ENCODE peak calls at places on chromosomes 12 and 14, in four cellular contexts. One of them, this sample, is unnamed.

GRCh38 chr12:75245108-75245507 is 35.5 kb upstream of the KCNC2 start:
- DNase-seq in naive thymus-derived CD4-positive, alpha-beta T cell: no peak
- DNase-seq in mucosa of descending colon: no peak
- DNase-seq in ovary: no peak
- DNase-seq in this sample: no peak

GRCh38 chr14:54253195-54253947 is 143.4 kb upstream of the CDKN3 start:
- DNase-seq in naive thymus-derived CD4-positive, alpha-beta T cell: no peak
- DNase-seq in mucosa of descending colon: no peak
- DNase-seq in ovary: no peak
- DNase-seq in this sample: no peak

GRCh38 chr12:55696141-55696540 is 11.6 kb downstream of the ITGA7 start:
- DNase-seq in naive thymus-derived CD4-positive, alpha-beta T cell: no peak
- DNase-seq in mucosa of descending colon: peak; percentile 16
- DNase-seq in ovary: no peak
- DNase-seq in this sample: no peak

GRCh38 chr14:56889705-56890104 is 79.4 kb upstream of the OTX2 start:
- DNase-seq in naive thymus-derived CD4-positive, alpha-beta T cell: no peak
- DNase-seq in mucosa of descending colon: no peak
- DNase-seq in ovary: no peak
- DNase-seq in this sample: no peak

GRCh38 chr12:58502236-58502635 is 418.1 kb downstream of the LRIG3 start:
- DNase-seq in naive thymus-derived CD4-positive, alpha-beta T cell: no peak
- DNase-seq in mucosa of descending colon: no peak
- DNase-seq in ovary: no peak
- DNase-seq in this sample: no peak

GRCh38 chr12:49577589-49578315 is 9.8 kb upstream of the MCRS1 start:
- DNase-seq in naive thymus-derived CD4-positive, alpha-beta T cell: no peak
- DNase-seq in mucosa of descending colon: no peak
- DNase-seq in ovary: no peak
- DNase-seq in this sample: no peak

GRCh38 chr12:46304080-46304479 is 35.2 kb upstream of the SLC38A1 start:
- DNase-seq in naive thymus-derived CD4-positive, alpha-beta T cell: no peak
- DNase-seq in mucosa of descending colon: no peak
- DNase-seq in ovary: no peak
- DNase-seq in this sample: no peak

GRCh38 chr12:116368196-116369194 is 91.0 kb upstream of the MED13L start:
- DNase-seq in naive thymus-derived CD4-positive, alpha-beta T cell: no peak
- DNase-seq in mucosa of descending colon: peak; percentile 76
- DNase-seq in ovary: no peak
- DNase-seq in this sample: no peak

GRCh38 chr14:92760524-92760805 is 12.0 kb upstream of the LGMN start:
- DNase-seq in naive thymus-derived CD4-positive, alpha-beta T cell: no peak
- DNase-seq in mucosa of descending colon: no peak
- DNase-seq in ovary: no peak
- DNase-seq in this sample: no peak

GRCh38 chr14:22598099-22598895 is at the start of gene ABHD4:
- DNase-seq in naive thymus-derived CD4-positive, alpha-beta T cell: peak; percentile 43
- DNase-seq in mucosa of descending colon: peak; percentile 90
- DNase-seq in ovary: peak; percentile 73
- DNase-seq in this sample: peak; percentile 54

GRCh38 chr12:54407183-54407905 is 11.7 kb downstream of the ITGA5 start:
- DNase-seq in naive thymus-derived CD4-positive, alpha-beta T cell: no peak
- DNase-seq in mucosa of descending colon: no peak
- DNase-seq in ovary: no peak
- DNase-seq in this sample: no peak

GRCh38 chr12:5376591-5377207 is 55.2 kb upstream of the NTF3 start:
- DNase-seq in naive thymus-derived CD4-positive, alpha-beta T cell: no peak
- DNase-seq in mucosa of descending colon: peak; percentile 54
- DNase-seq in ovary: no peak
- DNase-seq in this sample: no peak

GRCh38 chr12:11694528-11694927 is 45.1 kb downstream of the ETV6 start:
- DNase-seq in naive thymus-derived CD4-positive, alpha-beta T cell: no peak
- DNase-seq in mucosa of descending colon: no peak
- DNase-seq in ovary: no peak
- DNase-seq in this sample: no peak

GRCh38 chr14:32757568-32757967 is 181.1 kb upstream of the NPAS3 start:
- DNase-seq in naive thymus-derived CD4-positive, alpha-beta T cell: no peak
- DNase-seq in mucosa of descending colon: no peak
- DNase-seq in ovary: no peak
- DNase-seq in this sample: no peak

GRCh38 chr12:124625867-124626675 is 58.7 kb upstream of the NCOR2 start:
- DNase-seq in naive thymus-derived CD4-positive, alpha-beta T cell: no peak
- DNase-seq in mucosa of descending colon: peak; percentile 87
- DNase-seq in ovary: peak; percentile 50
- DNase-seq in this sample: no peak

GRCh38 chr12:92911339-92911738 is 17.8 kb downstream of the EEA1 start:
- DNase-seq in naive thymus-derived CD4-positive, alpha-beta T cell: no peak
- DNase-seq in mucosa of descending colon: no peak
- DNase-seq in ovary: no peak
- DNase-seq in this sample: no peak

GRCh38 chr12:127399451-127399850 is 867.5 kb upstream of the TMEM132C start:
- DNase-seq in naive thymus-derived CD4-positive, alpha-beta T cell: no peak
- DNase-seq in mucosa of descending colon: no peak
- DNase-seq in ovary: no peak
- DNase-seq in this sample: no peak

GRCh38 chr12:13234045-13234641 is 37.6 kb downstream of the EMP1 start:
- DNase-seq in naive thymus-derived CD4-positive, alpha-beta T cell: peak; percentile 26
- DNase-seq in mucosa of descending colon: no peak
- DNase-seq in ovary: no peak
- DNase-seq in this sample: no peak

GRCh38 chr12:48917857-48918537 is 7.3 kb downstream of the FKBP11 start:
- DNase-seq in naive thymus-derived CD4-positive, alpha-beta T cell: peak; percentile 57
- DNase-seq in mucosa of descending colon: no peak
- DNase-seq in ovary: no peak
- DNase-seq in this sample: peak; percentile 14

GRCh38 chr12:102918840-102919239 is 1.8 kb upstream of the PAH start:
- DNase-seq in naive thymus-derived CD4-positive, alpha-beta T cell: no peak
- DNase-seq in mucosa of descending colon: no peak
- DNase-seq in ovary: no peak
- DNase-seq in this sample: no peak

GRCh38 chr14:51552768-51553426 is 98.8 kb upstream of the FRMD6 start:
- DNase-seq in naive thymus-derived CD4-positive, alpha-beta T cell: no peak
- DNase-seq in mucosa of descending colon: no peak
- DNase-seq in ovary: no peak
- DNase-seq in this sample: no peak

GRCh38 chr12:124568431-124569374 is 1.3 kb upstream of the NCOR2 start:
- DNase-seq in naive thymus-derived CD4-positive, alpha-beta T cell: no peak
- DNase-seq in mucosa of descending colon: peak; percentile 64
- DNase-seq in ovary: peak; percentile 84
- DNase-seq in this sample: no peak

GRCh38 chr12:21583587-21583986 is 21.1 kb downstream of the GYS2 start:
- DNase-seq in naive thymus-derived CD4-positive, alpha-beta T cell: no peak
- DNase-seq in mucosa of descending colon: no peak
- DNase-seq in ovary: no peak
- DNase-seq in this sample: no peak

GRCh38 chr14:106610691-106611090 is 1084.3 kb downstream of the TMEM121 start:
- DNase-seq in naive thymus-derived CD4-positive, alpha-beta T cell: no peak
- DNase-seq in mucosa of descending colon: no peak
- DNase-seq in ovary: no peak
- DNase-seq in this sample: no peak

GRCh38 chr12:125203145-125203765 is 138.0 kb downstream of the AACS start:
- DNase-seq in naive thymus-derived CD4-positive, alpha-beta T cell: no peak
- DNase-seq in mucosa of descending colon: no peak
- DNase-seq in ovary: no peak
- DNase-seq in this sample: no peak

GRCh38 chr14:100230361-100230760 is 8.6 kb upstream of the YY1 start:
- DNase-seq in naive thymus-derived CD4-positive, alpha-beta T cell: no peak
- DNase-seq in mucosa of descending colon: no peak
- DNase-seq in ovary: no peak
- DNase-seq in this sample: no peak

GRCh38 chr14:35146711-35147149 is 24.4 kb downstream of the PRORP start:
- DNase-seq in naive thymus-derived CD4-positive, alpha-beta T cell: no peak
- DNase-seq in mucosa of descending colon: no peak
- DNase-seq in ovary: no peak
- DNase-seq in this sample: no peak

GRCh38 chr12:78888583-78888982 is 24.0 kb downstream of the SYT1 start:
- DNase-seq in naive thymus-derived CD4-positive, alpha-beta T cell: no peak
- DNase-seq in mucosa of descending colon: no peak
- DNase-seq in ovary: no peak
- DNase-seq in this sample: no peak

GRCh38 chr12:12016284-12017100 is 54.2 kb upstream of the BCL2L14 start:
- DNase-seq in naive thymus-derived CD4-positive, alpha-beta T cell: no peak
- DNase-seq in mucosa of descending colon: no peak
- DNase-seq in ovary: no peak
- DNase-seq in this sample: no peak

GRCh38 chr14:93009471-93010117 is 86.6 kb downstream of the CHGA start:
- DNase-seq in naive thymus-derived CD4-positive, alpha-beta T cell: no peak
- DNase-seq in mucosa of descending colon: no peak
- DNase-seq in ovary: no peak
- DNase-seq in this sample: no peak

GRCh38 chr14:105534586-105534985 is 8.2 kb downstream of the TMEM121 start:
- DNase-seq in naive thymus-derived CD4-positive, alpha-beta T cell: no peak
- DNase-seq in mucosa of descending colon: no peak
- DNase-seq in ovary: no peak
- DNase-seq in this sample: no peak

GRCh38 chr14:105537580-105538474 is 11.4 kb downstream of the TMEM121 start:
- DNase-seq in naive thymus-derived CD4-positive, alpha-beta T cell: peak; percentile 80
- DNase-seq in mucosa of descending colon: peak; percentile 80
- DNase-seq in ovary: no peak
- DNase-seq in this sample: peak; percentile 77

GRCh38 chr14:105538481-105539049 is 12.2 kb downstream of the TMEM121 start:
- DNase-seq in naive thymus-derived CD4-positive, alpha-beta T cell: no peak
- DNase-seq in mucosa of descending colon: no peak
- DNase-seq in ovary: no peak
- DNase-seq in this sample: no peak

GRCh38 chr14:105536051-105536450 is 9.7 kb downstream of the TMEM121 start:
- DNase-seq in naive thymus-derived CD4-positive, alpha-beta T cell: no peak
- DNase-seq in mucosa of descending colon: no peak
- DNase-seq in ovary: no peak
- DNase-seq in this sample: no peak

DNA sequence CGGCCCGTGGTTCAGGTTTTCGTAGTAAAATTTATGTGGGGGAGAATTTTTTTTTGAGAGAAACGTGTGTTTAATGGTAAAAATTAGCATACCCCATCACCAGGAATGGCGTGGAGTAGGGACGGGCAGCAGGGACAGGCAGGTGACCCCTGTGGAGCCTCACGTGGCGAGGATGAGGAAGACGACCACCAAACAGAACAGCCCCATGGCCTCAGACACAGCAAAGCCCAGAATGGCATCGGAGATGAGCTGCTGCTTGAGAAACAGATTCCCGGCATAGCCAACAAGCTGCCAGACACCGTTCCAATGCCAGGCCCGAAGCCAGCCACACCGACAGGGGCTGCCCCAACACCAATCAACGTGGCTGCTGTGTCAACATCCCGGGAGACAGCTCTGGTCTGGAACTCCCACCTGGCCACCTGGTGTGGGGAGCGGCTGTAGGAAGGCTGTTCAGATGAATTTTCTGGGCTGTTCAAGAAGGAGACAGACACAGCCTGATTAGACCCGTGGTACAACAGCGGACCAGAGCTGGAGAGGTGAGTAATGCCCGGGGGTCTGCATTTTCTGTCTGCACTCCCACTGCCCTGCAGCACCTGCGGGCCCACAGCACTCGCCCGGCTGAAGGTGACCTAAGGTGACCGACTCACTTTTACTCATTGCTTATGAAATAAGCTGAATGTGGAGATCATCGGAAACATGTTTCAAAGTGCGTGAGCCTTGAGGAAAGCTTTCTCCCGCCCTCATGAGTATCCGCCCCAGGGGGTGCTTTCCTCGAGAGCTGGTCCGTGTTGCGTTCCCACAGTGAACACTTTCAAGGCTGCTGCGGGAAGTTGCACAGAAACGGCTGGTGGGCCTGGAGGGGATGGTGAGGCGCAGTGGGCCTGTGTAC is 10.6 kb downstream of the TMEM121 start:
- DNase-seq in naive thymus-derived CD4-positive, alpha-beta T cell: no peak
- DNase-seq in mucosa of descending colon: no peak
- DNase-seq in ovary: no peak
- DNase-seq in this sample: no peak
- H3K9me3 ChIP-seq in naive thymus-derived CD4-positive, alpha-beta T cell: no peaks in the 10 kb centered on the region
- H3K9me3 ChIP-seq in mucosa of descending colon: no peaks in the 10 kb centered on the region
- H3K9me3 ChIP-seq in ovary: no peaks in the 10 kb centered on the region
- H3K9me3 ChIP-seq in this sample: no peaks in the 10 kb centered on the region

DNA sequence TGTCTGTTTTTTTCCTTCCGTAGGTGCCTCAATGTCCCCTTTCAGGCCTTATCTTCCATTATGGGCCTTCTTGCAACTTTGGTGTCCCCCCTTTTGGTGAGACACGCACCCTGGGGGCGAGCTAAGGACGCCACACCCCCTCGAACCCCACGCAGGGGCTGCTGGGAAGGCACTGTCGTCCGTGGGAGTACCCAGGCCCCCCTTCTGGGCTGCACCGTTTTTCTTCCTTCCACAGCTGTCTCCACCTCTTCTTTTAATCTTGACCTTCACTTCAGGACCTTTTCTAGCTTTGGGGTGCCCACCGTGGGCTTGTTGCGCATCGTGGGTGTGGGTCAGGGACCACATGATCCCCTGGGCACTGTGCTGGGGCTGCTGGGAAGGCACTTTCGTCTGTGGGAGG is 271.8 kb downstream of the ALG10 start:
- DNase-seq in naive thymus-derived CD4-positive, alpha-beta T cell: no peak
- DNase-seq in mucosa of descending colon: peak; percentile 4
- DNase-seq in ovary: no peak
- DNase-seq in this sample: no peak
- H3K9me3 ChIP-seq in naive thymus-derived CD4-positive, alpha-beta T cell: no peaks in the 10 kb centered on the region
- H3K9me3 ChIP-seq in mucosa of descending colon: peaks cover 97% of the 10 kb centered on the region
- H3K9me3 ChIP-seq in ovary: no peaks in the 10 kb centered on the region
- H3K9me3 ChIP-seq in this sample: no peaks in the 10 kb centered on the region

GRCh38 chr14:104228716-104229620 is 90.6 kb downstream of the KIF26A start:
- DNase-seq in naive thymus-derived CD4-positive, alpha-beta T cell: no peak
- DNase-seq in mucosa of descending colon: peak; percentile 44
- DNase-seq in ovary: no peak
- DNase-seq in this sample: no peak

GRCh38 chr14:104229621-104230041 is 91.2 kb downstream of the KIF26A start:
- DNase-seq in naive thymus-derived CD4-positive, alpha-beta T cell: no peak
- DNase-seq in mucosa of descending colon: peak; percentile 74
- DNase-seq in ovary: no peak
- DNase-seq in this sample: no peak

GRCh38 chr14:104230119-104230885 is 91.9 kb downstream of the KIF26A start:
- DNase-seq in naive thymus-derived CD4-positive, alpha-beta T cell: no peak
- DNase-seq in mucosa of descending colon: peak; percentile 30
- DNase-seq in ovary: no peak
- DNase-seq in this sample: no peak

GRCh38 chr14:104232070-104232484 is 93.7 kb downstream of the KIF26A start:
- DNase-seq in naive thymus-derived CD4-positive, alpha-beta T cell: no peak
- DNase-seq in mucosa of descending colon: no peak
- DNase-seq in ovary: no peak
- DNase-seq in this sample: no peak

DNA sequence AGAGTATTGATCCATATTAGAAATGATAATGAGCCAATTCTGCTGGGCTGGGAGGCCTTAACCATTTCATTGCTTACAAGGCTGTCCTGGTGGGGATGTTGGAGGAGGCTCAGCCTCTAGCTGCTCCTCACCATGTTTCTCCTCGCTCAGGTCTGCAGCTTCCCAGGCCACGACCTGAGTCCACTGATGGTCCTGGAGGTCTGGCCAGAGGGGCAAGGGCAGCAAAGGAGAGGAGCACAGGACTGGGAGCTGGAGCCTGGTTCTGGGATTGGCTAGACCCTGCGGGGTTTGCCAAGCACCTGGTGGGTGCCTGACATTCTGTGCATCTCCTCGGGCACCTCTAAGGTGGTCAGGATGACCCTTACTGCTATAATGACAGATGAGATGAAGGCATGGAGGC is 92.6 kb downstream of the KIF26A start:
- DNase-seq in naive thymus-derived CD4-positive, alpha-beta T cell: no peak
- DNase-seq in mucosa of descending colon: peak; percentile 14
- DNase-seq in ovary: no peak
- DNase-seq in this sample: no peak
- H3K9me3 ChIP-seq in naive thymus-derived CD4-positive, alpha-beta T cell: no peaks in the 10 kb centered on the region
- H3K9me3 ChIP-seq in mucosa of descending colon: peaks cover 14% of the 10 kb centered on the region
- H3K9me3 ChIP-seq in ovary: no peaks in the 10 kb centered on the region
- H3K9me3 ChIP-seq in this sample: no peaks in the 10 kb centered on the region

GRCh38 chr12:37546206-37546605 is 770.4 kb upstream of the ALG10B start:
- DNase-seq in naive thymus-derived CD4-positive, alpha-beta T cell: no peak
- DNase-seq in mucosa of descending colon: no peak
- DNase-seq in ovary: no peak
- DNase-seq in this sample: no peak
- H3K9me3 ChIP-seq in naive thymus-derived CD4-positive, alpha-beta T cell: no peaks in the 10 kb centered on the region
- H3K9me3 ChIP-seq in mucosa of descending colon: peaks cover 72% of the 10 kb centered on the region
- H3K9me3 ChIP-seq in ovary: peaks cover 5% of the 10 kb centered on the region
- H3K9me3 ChIP-seq in this sample: no peaks in the 10 kb centered on the region

This sample was measured in T-helper 17 cell.